ENCODE peak calls at places on chromosomes 5 and 9, in five cellular contexts. J is CD8-positive, alpha-beta T cell; M is choroid plexus epithelial cell; V is cardiac muscle cell; C is psoas muscle. A is an unnamed sample.

GRCh38 chr5:71786337-71787060 is 67.4 kb downstream of the CARTPT start:
- DNase-seq in J (no peak), V (peak), M (no peak), C (no peak), A (no peak)

GRCh38 chr9:23663536-23663935 is 162.5 kb downstream of the ELAVL2 start:
- DNase-seq in J (no peak), V (no peak), M (no peak), C (no peak), A (no peak)

GRCh38 chr9:36276840-36277239 is 18.6 kb upstream of the GNE start:
- DNase-seq in J (no peak), M (peak), V (peak), C (no peak), A (no peak)

GRCh38 chr5:143235423-143235822 is 168.1 kb downstream of the NR3C1 start:
- DNase-seq in J (no peak), V (peak), C (no peak), M (peak), A (no peak)

GRCh38 chr9:73753171-73753570 is 601.5 kb downstream of the ANXA1 start:
- DNase-seq in M (peak), C (no peak), J (no peak), V (no peak), A (no peak)

GRCh38 chr9:14451949-14452348 is 138.0 kb upstream of the NFIB start:
- DNase-seq in J (no peak), C (no peak), M (no peak), V (no peak), A (no peak)

GRCh38 chr5:132134384-132134783 is 60.8 kb downstream of the CSF2 start:
- DNase-seq in V (peak), M (peak), J (no peak), C (no peak), A (no peak)

GRCh38 chr9:114371986-114372917 is 15.5 kb downstream of the AKNA start:
- DNase-seq in V (peak), M (no peak), C (no peak), J (no peak), A (no peak)

GRCh38 chr9:124934290-124934689 is 6.6 kb downstream of the GOLGA1 start:
- DNase-seq in J (no peak), C (no peak), V (no peak), M (peak), A (no peak)

GRCh38 chr5:124952079-124952478 is 205.6 kb upstream of the ZNF608 start:
- DNase-seq in J (no peak), M (peak), C (peak), V (no peak), A (no peak)

GRCh38 chr5:55896663-55897062 is 45.5 kb downstream of the IL31RA start:
- DNase-seq in V (peak), M (peak), J (no peak), C (no peak), A (no peak)

GRCh38 chr5:9536717-9537116 is 9.2 kb downstream of the SEMA5A start:
- DNase-seq in V (no peak), J (no peak), M (no peak), C (no peak), A (no peak)

GRCh38 chr5:76372320-76373054 is 30.6 kb upstream of the IQGAP2 start:
- DNase-seq in J (no peak), C (no peak), V (peak), M (peak), A (no peak)

GRCh38 chr9:113215142-113215541 is 5.9 kb downstream of the FKBP15 start:
- DNase-seq in J (no peak), V (peak), M (peak), C (no peak), A (no peak)

GRCh38 chr9:71506821-71507220 is 261.5 kb downstream of the CEMIP2 start:
- DNase-seq in M (peak), V (peak), J (no peak), C (peak), A (no peak)

GRCh38 chr9:107712390-107712789 is 222.8 kb upstream of the KLF4 start:
- DNase-seq in M (peak), J (no peak), V (peak), C (no peak), A (no peak)

GRCh38 chr9:13513710-13514444 is 234.4 kb upstream of the MPDZ start:
- DNase-seq in C (no peak), M (peak), J (no peak), V (peak), A (no peak)

GRCh38 chr9:32881948-32882347 is 98.6 kb downstream of the TMEM215 start:
- DNase-seq in C (no peak), M (no peak), J (no peak), V (no peak), A (no peak)

GRCh38 chr5:172564883-172565282 is 76.2 kb upstream of the NEURL1B start:
- DNase-seq in C (no peak), V (no peak), J (no peak), M (no peak), A (no peak)

GRCh38 chr9:126357074-126357473 is 30.4 kb downstream of the MVB12B start:
- DNase-seq in M (no peak), V (no peak), C (no peak), J (no peak), A (no peak)

GRCh38 chr5:181189962-181190710 is 14.9 kb downstream of the TRIM7 start:
- DNase-seq in V (no peak), M (no peak), J (no peak), C (peak), A (peak)

GRCh38 chr5:142201471-142201887 is 92.9 kb downstream of the NDFIP1 start:
- DNase-seq in C (no peak), M (peak), V (peak), J (no peak), A (no peak)

GRCh38 chr9:130927995-130928900 is 10.8 kb downstream of the FIBCD1 start:
- DNase-seq in C (peak), V (peak), M (peak), J (no peak), A (no peak)
- H3K4me3 ChIP-seq in C (no peak), V (no peak), M (no peak), J (no peak), A (no peak)

DNA sequence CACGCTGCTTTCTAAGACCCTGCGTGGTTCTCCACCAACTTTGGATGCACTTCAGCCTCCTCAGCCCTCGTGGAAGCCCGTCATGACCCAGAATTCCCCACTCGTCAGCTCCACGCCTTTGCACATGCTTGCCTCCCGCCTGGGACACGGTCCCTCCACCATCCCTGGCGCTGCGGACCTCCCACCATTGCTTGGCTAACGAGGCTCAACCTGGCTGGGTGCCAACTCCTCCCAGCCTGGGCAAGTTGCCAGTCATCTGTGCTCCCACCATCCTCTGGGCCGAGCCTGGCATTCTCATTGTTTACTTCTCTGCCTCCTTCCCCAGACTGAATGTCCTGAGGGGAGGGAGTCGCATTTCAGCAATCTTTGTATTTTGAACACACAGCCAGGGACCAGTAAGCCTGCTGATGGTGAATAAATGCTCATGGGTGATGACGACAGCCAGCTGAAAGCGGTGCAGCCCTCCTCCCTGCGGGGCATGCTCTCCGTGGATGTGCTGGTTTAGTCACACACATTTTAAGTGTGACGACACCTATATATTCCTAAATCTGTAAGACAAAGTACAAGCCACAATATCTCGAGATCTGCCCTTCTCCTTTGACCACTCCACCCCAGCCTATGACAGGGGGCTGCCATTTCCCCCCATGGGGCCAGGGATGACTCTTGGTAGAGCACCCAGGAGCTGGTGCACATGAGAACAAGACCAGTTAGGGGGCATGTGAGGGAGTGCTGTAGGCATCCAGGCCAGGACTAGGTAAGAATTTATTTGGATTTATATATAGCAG is 37.6 kb downstream of the ANKRD33B start:
- DNase-seq in C (peak), V (peak), J (no peak), M (peak), A (peak)
- H3K4me3 ChIP-seq in C (peak), V (no peak), J (no peak), M (peak), A (peak)

GRCh38 chr9:748861-749497 is 92.5 kb upstream of the DMRT1 start:
- DNase-seq in C (no peak), V (no peak), J (no peak), M (no peak), A (no peak)

GRCh38 chr9:749712-750111 is 91.8 kb upstream of the DMRT1 start:
- DNase-seq in M (peak), V (no peak), C (no peak), J (no peak), A (no peak)

GRCh38 chr9:745761-746414 is 95.6 kb upstream of the DMRT1 start:
- DNase-seq in J (no peak), M (no peak), V (no peak), C (peak), A (no peak)

GRCh38 chr9:746661-747434 is 94.6 kb upstream of the DMRT1 start:
- DNase-seq in V (no peak), M (no peak), J (no peak), C (no peak), A (no peak)

GRCh38 chr9:747567-747966 is 93.9 kb upstream of the DMRT1 start:
- DNase-seq in V (no peak), M (no peak), C (no peak), J (no peak), A (no peak)
- H3K4me3 ChIP-seq in V (no peak), M (no peak), C (no peak), J (no peak), A (no peak)

GRCh38 chr5:134507495-134507894 is 18.0 kb upstream of the JADE2 start:
- DNase-seq in V (no peak), C (no peak), J (no peak), M (no peak), A (peak)
- H3K4me3 ChIP-seq in V (no peak), C (no peak), J (no peak), M (no peak), A (no peak)

GRCh38 chr5:14174235-14174636 is 31.1 kb downstream of the TRIO start:
- DNase-seq in C (no peak), V (no peak), M (peak), J (no peak), A (no peak)

GRCh38 chr5:14173419-14174234 is 30.5 kb downstream of the TRIO start:
- DNase-seq in V (no peak), J (no peak), M (peak), C (no peak), A (no peak)

GRCh38 chr5:14171091-14171490 is 27.9 kb downstream of the TRIO start:
- DNase-seq in C (no peak), V (peak), J (no peak), M (no peak), A (no peak)

GRCh38 chr5:14172149-14172795 is 29.1 kb downstream of the TRIO start:
- DNase-seq in M (no peak), J (no peak), C (no peak), V (no peak), A (no peak)

DNA sequence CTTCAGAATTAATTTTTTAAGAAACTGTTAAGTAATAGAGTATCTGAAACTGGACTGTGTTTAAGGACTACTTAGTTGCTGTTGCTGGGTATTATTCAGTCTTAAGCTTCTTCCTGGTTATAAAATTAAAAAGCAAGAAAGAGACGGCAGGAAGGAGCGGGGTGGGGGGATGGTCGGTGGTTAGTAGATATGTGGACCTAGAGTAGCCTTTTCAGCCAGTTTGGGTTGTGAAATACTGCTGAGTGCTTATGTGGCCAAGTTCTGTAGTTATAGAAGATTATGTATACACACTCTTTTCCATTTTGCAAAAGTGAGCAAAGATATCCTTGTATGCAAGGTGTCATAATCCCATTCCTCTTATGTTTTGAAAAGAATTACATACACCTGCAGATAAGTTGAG is 28.5 kb downstream of the TRIO start:
- DNase-seq in J (no peak), C (no peak), M (peak), V (peak), A (no peak)
- H3K4me3 ChIP-seq in J (no peak), C (no peak), M (no peak), V (no peak), A (no peak)

GRCh38 chr5:24742334-24742733 is 97.6 kb upstream of the CDH10 start:
- DNase-seq in C (no peak), M (no peak), J (no peak), V (peak), A (no peak)
- H3K4me3 ChIP-seq in C (no peak), M (no peak), J (no peak), V (no peak), A (no peak)

GRCh38 chr5:78547171-78547570 is 101.4 kb downstream of the LHFPL2 start:
- DNase-seq in J (no peak), V (peak), C (no peak), M (peak), A (peak)
- H3K4me3 ChIP-seq in J (no peak), V (no peak), C (no peak), M (no peak), A (peak)

GRCh38 chr5:179793470-179794139 is at the start of gene LTC4S:
- DNase-seq in M (peak), J (no peak), V (peak), C (peak), A (peak)
- H3K4me3 ChIP-seq in M (no peak), J (peak), V (no peak), C (peak), A (peak)

DNA sequence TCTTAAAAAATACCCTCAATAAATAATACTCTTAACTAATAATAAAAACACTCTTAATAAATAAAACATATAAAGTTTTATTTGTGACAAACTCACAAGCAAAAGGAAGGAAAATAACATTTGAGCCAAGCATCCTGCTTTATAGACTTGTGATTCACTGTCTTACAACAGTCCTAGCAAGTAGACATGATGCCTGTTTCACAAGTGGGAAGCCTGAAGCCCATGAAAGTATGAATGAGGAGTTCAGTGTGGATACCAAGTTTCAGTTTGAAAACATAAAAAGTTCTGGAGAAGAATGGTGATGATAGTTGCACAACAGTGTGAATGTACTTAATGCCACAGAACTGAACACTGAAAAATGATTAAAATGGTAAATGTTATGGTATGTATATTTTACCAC is 10.9 kb downstream of the HABP4 start:
- DNase-seq in C (no peak), J (no peak), V (peak), M (peak), A (no peak)
- H3K4me3 ChIP-seq in C (no peak), J (no peak), V (no peak), M (no peak), A (no peak)

A was measured in tibial artery.